ENCODE peak calls at places on chromosomes 2 and 18, in six cellular contexts. C is GM04503, G is T-helper 1 cell, W is head of caudate nucleus, E is RCC 7860, Y is NCI-H2029. H is an unnamed sample.

GRCh38 chr2:188523901-188524300 is 232.2 kb downstream of the GULP1 start:
- DNase-seq in Y (no peak), G (no peak), W (no peak), E (no peak), C (no peak), H (no peak)

GRCh38 chr2:200703132-200703925 is 108.4 kb upstream of the BZW1 start:
- DNase-seq in C (peak), Y (no peak), G (peak), W (no peak), E (peak), H (peak)

GRCh38 chr18:27363918-27364317 is 178.8 kb upstream of the CHST9 start:
- DNase-seq in Y (no peak), G (no peak), C (no peak), W (no peak), E (peak), H (no peak)

GRCh38 chr2:19801367-19802087 is 100.3 kb downstream of the TTC32 start:
- DNase-seq in Y (peak), W (no peak), E (peak), G (no peak), C (peak), H (no peak)

GRCh38 chr18:79823120-79823519 is 25.4 kb downstream of the KCNG2 start:
- DNase-seq in E (no peak), C (no peak), W (no peak), Y (no peak), G (no peak), H (no peak)

GRCh38 chr2:186426153-186427016 is 59.7 kb upstream of the ZC3H15 start:
- DNase-seq in E (no peak), C (no peak), G (peak), Y (no peak), W (no peak), H (peak)

GRCh38 chr2:142876423-142876822 is 1.0 kb upstream of the KYNU start:
- DNase-seq in G (no peak), C (no peak), W (no peak), Y (no peak), E (no peak), H (no peak)

GRCh38 chr2:30871980-30872789 is 64.9 kb upstream of the CAPN13 start:
- DNase-seq in Y (peak), C (no peak), W (no peak), E (no peak), G (no peak), H (no peak)

GRCh38 chr2:26245810-26246209 is 1.1 kb downstream of the HADHB start:
- DNase-seq in G (peak), W (no peak), E (peak), C (no peak), Y (no peak), H (no peak)

GRCh38 chr2:240898731-240899467 is 2.9 kb upstream of the MAB21L4 start:
- DNase-seq in E (no peak), G (no peak), C (no peak), W (no peak), Y (no peak), H (no peak)

GRCh38 chr2:44330801-44331200 is 30.5 kb downstream of the PREPL start:
- DNase-seq in W (no peak), G (no peak), C (no peak), Y (no peak), E (no peak), H (no peak)

GRCh38 chr2:55018619-55019018 is 31.6 kb downstream of the RTN4 start:
- DNase-seq in C (no peak), G (no peak), Y (no peak), E (no peak), W (no peak), H (no peak)

GRCh38 chr2:112074506-112074905 is 19.4 kb downstream of the TMEM87B start:
- DNase-seq in C (no peak), G (no peak), W (no peak), E (no peak), Y (no peak), H (no peak)

GRCh38 chr2:218008060-218009040 is 5.6 kb upstream of the TNS1 start:
- DNase-seq in G (no peak), Y (no peak), W (no peak), E (no peak), C (no peak), H (no peak)

H was measured in Jurkat, Clone E6-1.